ENCODE peak calls at places on chromosome 7, in four cellular contexts. One of them, this sample, is unnamed.

GRCh38 chr7:149824301-149824741 is 13.9 kb upstream of the ZNF862 start:
- DNase-seq in mesendoderm: no peak
- DNase-seq in H1: no peak
- DNase-seq in IMR-90: no peak
- DNase-seq in this sample: no peak

GRCh38 chr7:131897016-131897789 is 340.8 kb upstream of the PODXL start:
- DNase-seq in mesendoderm: peak
- DNase-seq in H1: no peak
- DNase-seq in IMR-90: peak
- DNase-seq in this sample: peak

GRCh38 chr7:55130554-55131198 is 111.9 kb downstream of the EGFR start:
- DNase-seq in mesendoderm: no peak
- DNase-seq in H1: no peak
- DNase-seq in IMR-90: peak
- DNase-seq in this sample: no peak

GRCh38 chr7:78912781-78913180 is 540.7 kb downstream of the MAGI2 start:
- DNase-seq in mesendoderm: no peak
- DNase-seq in H1: no peak
- DNase-seq in IMR-90: peak
- DNase-seq in this sample: no peak

GRCh38 chr7:106887376-106887775 is 22.3 kb downstream of the PIK3CG start:
- DNase-seq in mesendoderm: no peak
- DNase-seq in H1: no peak
- DNase-seq in IMR-90: no peak
- DNase-seq in this sample: no peak

GRCh38 chr7:75565129-75565528 is 73.0 kb downstream of the SPDYE5 start:
- DNase-seq in mesendoderm: peak
- DNase-seq in H1: no peak
- DNase-seq in IMR-90: peak
- DNase-seq in this sample: no peak

GRCh38 chr7:76047305-76047810 is 442 bp downstream of the STYXL1 start:
- DNase-seq in mesendoderm: no peak
- DNase-seq in H1: no peak
- DNase-seq in IMR-90: no peak
- DNase-seq in this sample: no peak

GRCh38 chr7:105910172-105910571 is 33.8 kb upstream of the ATXN7L1 start:
- DNase-seq in mesendoderm: no peak
- DNase-seq in H1: no peak
- DNase-seq in IMR-90: no peak
- DNase-seq in this sample: no peak

GRCh38 chr7:1197997-1198632 is 34.6 kb upstream of the UNCX start:
- DNase-seq in mesendoderm: no peak
- DNase-seq in H1: no peak
- DNase-seq in IMR-90: peak
- DNase-seq in this sample: no peak

GRCh38 chr7:36925207-36925606 is 200.9 kb upstream of the AOAH start:
- DNase-seq in mesendoderm: no peak
- DNase-seq in H1: no peak
- DNase-seq in IMR-90: no peak
- DNase-seq in this sample: no peak

GRCh38 chr7:79420464-79420863 is 33.0 kb downstream of the MAGI2 start:
- DNase-seq in mesendoderm: no peak
- DNase-seq in H1: no peak
- DNase-seq in IMR-90: peak
- DNase-seq in this sample: no peak

GRCh38 chr7:116208919-116209318 is 1.4 kb upstream of the TES start:
- DNase-seq in mesendoderm: no peak
- DNase-seq in H1: no peak
- DNase-seq in IMR-90: no peak
- DNase-seq in this sample: no peak

GRCh38 chr7:96739609-96740008 is 30.0 kb upstream of the SEM1 start:
- DNase-seq in mesendoderm: peak
- DNase-seq in H1: no peak
- DNase-seq in IMR-90: no peak
- DNase-seq in this sample: peak

GRCh38 chr7:87767827-87768226 is 108.3 kb downstream of the SLC25A40 start:
- DNase-seq in mesendoderm: peak
- DNase-seq in H1: no peak
- DNase-seq in IMR-90: no peak
- DNase-seq in this sample: no peak

GRCh38 chr7:84337386-84337785 is 142.8 kb upstream of the SEMA3A start:
- DNase-seq in mesendoderm: no peak
- DNase-seq in H1: no peak
- DNase-seq in IMR-90: peak
- DNase-seq in this sample: no peak

GRCh38 chr7:79340212-79340611 is 113.3 kb downstream of the MAGI2 start:
- DNase-seq in mesendoderm: no peak
- DNase-seq in H1: no peak
- DNase-seq in IMR-90: peak
- DNase-seq in this sample: no peak

GRCh38 chr7:29199776-29200175 is 5.2 kb downstream of the CHN2 start:
- DNase-seq in mesendoderm: no peak
- DNase-seq in H1: no peak
- DNase-seq in IMR-90: no peak
- DNase-seq in this sample: no peak

GRCh38 chr7:44867073-44867990 is 18.0 kb downstream of the PURB start:
- DNase-seq in mesendoderm: peak
- DNase-seq in H1: no peak
- DNase-seq in IMR-90: peak
- DNase-seq in this sample: no peak

GRCh38 chr7:17069146-17069545 is 187.4 kb upstream of the AGR3 start:
- DNase-seq in mesendoderm: no peak
- DNase-seq in H1: no peak
- DNase-seq in IMR-90: no peak
- DNase-seq in this sample: no peak

GRCh38 chr7:68147621-68148238 is 1151.1 kb downstream of the TYW1 start:
- DNase-seq in mesendoderm: no peak
- DNase-seq in H1: no peak
- DNase-seq in IMR-90: no peak
- DNase-seq in this sample: no peak

GRCh38 chr7:36487756-36488336 is 98.2 kb downstream of the ANLN start:
- DNase-seq in mesendoderm: peak
- DNase-seq in H1: no peak
- DNase-seq in IMR-90: peak
- DNase-seq in this sample: no peak

GRCh38 chr7:38222481-38223096 is 44.5 kb downstream of the STARD3NL start:
- DNase-seq in mesendoderm: peak
- DNase-seq in H1: no peak
- DNase-seq in IMR-90: peak
- DNase-seq in this sample: no peak

GRCh38 chr7:149743481-149743880 is 29.9 kb downstream of the ZNF467 start:
- DNase-seq in mesendoderm: no peak
- DNase-seq in H1: no peak
- DNase-seq in IMR-90: no peak
- DNase-seq in this sample: no peak

GRCh38 chr7:2362385-2363088 is 7.9 kb downstream of the EIF3B start:
- DNase-seq in mesendoderm: no peak
- DNase-seq in H1: no peak
- DNase-seq in IMR-90: no peak
- DNase-seq in this sample: no peak

GRCh38 chr7:72077776-72078175 is 334.4 kb downstream of the CALN1 start:
- DNase-seq in mesendoderm: no peak
- DNase-seq in H1: peak
- DNase-seq in IMR-90: no peak
- DNase-seq in this sample: no peak

GRCh38 chr7:151396328-151396970 is 13.4 kb downstream of the WDR86 start:
- DNase-seq in mesendoderm: no peak
- DNase-seq in H1: no peak
- DNase-seq in IMR-90: no peak
- DNase-seq in this sample: no peak

GRCh38 chr7:136034132-136034531 is 57.0 kb upstream of the MTPN start:
- DNase-seq in mesendoderm: no peak
- DNase-seq in H1: no peak
- DNase-seq in IMR-90: no peak
- DNase-seq in this sample: no peak

GRCh38 chr7:136030867-136031318 is 53.7 kb upstream of the MTPN start:
- DNase-seq in mesendoderm: no peak
- DNase-seq in H1: no peak
- DNase-seq in IMR-90: no peak
- DNase-seq in this sample: no peak

GRCh38 chr7:136027160-136027559 is 50.0 kb upstream of the MTPN start:
- DNase-seq in mesendoderm: no peak
- DNase-seq in H1: no peak
- DNase-seq in IMR-90: no peak
- DNase-seq in this sample: no peak

GRCh38 chr7:136033413-136034031 is 56.4 kb upstream of the MTPN start:
- DNase-seq in mesendoderm: peak
- DNase-seq in H1: no peak
- DNase-seq in IMR-90: no peak
- DNase-seq in this sample: no peak

GRCh38 chr7:136030330-136030729 is 53.2 kb upstream of the MTPN start:
- DNase-seq in mesendoderm: no peak
- DNase-seq in H1: no peak
- DNase-seq in IMR-90: no peak
- DNase-seq in this sample: no peak
- H3K56ac ChIP-seq in mesendoderm: no peak
- H3K56ac ChIP-seq in H1: no peak
- H3K56ac ChIP-seq in IMR-90: no peak
- H3K56ac ChIP-seq in this sample: no peak

DNA sequence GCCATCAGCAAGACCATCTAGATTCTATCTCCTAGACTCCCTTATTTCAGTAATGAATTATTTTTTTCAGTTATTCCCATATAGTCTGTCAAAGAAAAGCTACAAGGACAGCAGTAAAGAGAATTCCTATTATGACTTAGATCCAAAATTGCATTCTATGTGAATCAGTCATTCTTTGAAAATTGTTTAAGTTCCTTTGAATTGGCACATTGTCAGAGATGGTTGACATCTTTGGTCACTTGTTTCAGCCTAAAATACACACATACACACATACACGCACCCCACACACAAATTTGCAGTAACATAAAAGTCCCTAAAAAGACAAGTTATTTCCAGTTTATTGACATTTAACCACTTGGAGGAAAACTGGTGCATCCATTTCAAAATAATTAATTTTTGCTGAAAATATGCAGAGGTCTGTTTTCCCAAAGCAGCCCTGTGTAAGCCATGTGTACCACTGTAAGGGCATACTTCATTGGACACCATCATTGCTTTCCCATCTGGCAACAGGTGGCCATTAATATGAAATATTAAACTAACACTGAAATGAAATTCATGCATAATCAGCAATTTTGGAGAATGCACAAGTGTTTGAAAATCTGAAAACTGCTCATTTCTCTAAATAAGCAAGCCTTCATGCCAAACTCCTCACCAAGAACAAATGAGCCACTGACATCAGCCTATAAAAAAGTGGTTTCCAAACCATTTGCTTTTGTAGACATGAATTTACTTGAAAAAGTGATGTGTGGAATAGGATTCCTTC is 121.7 kb upstream of the COL1A2 start:
- DNase-seq in mesendoderm: no peak
- DNase-seq in H1: no peak
- DNase-seq in IMR-90: peak
- DNase-seq in this sample: no peak
- H3K56ac ChIP-seq in mesendoderm: no peak
- H3K56ac ChIP-seq in H1: no peak
- H3K56ac ChIP-seq in IMR-90: no peak
- H3K56ac ChIP-seq in this sample: no peak

GRCh38 chr7:10793995-10794780 is 179.5 kb upstream of the PHF14 start:
- DNase-seq in mesendoderm: no peak
- DNase-seq in H1: no peak
- DNase-seq in IMR-90: no peak
- DNase-seq in this sample: no peak
- H3K56ac ChIP-seq in mesendoderm: no peak
- H3K56ac ChIP-seq in H1: no peak
- H3K56ac ChIP-seq in IMR-90: no peak
- H3K56ac ChIP-seq in this sample: no peak

GRCh38 chr7:31105256-31105950 is 53.3 kb downstream of the ADCYAP1R1 start:
- DNase-seq in mesendoderm: no peak
- DNase-seq in H1: no peak
- DNase-seq in IMR-90: no peak
- DNase-seq in this sample: peak
- H3K56ac ChIP-seq in mesendoderm: no peak
- H3K56ac ChIP-seq in H1: no peak
- H3K56ac ChIP-seq in IMR-90: no peak
- H3K56ac ChIP-seq in this sample: no peak

DNA sequence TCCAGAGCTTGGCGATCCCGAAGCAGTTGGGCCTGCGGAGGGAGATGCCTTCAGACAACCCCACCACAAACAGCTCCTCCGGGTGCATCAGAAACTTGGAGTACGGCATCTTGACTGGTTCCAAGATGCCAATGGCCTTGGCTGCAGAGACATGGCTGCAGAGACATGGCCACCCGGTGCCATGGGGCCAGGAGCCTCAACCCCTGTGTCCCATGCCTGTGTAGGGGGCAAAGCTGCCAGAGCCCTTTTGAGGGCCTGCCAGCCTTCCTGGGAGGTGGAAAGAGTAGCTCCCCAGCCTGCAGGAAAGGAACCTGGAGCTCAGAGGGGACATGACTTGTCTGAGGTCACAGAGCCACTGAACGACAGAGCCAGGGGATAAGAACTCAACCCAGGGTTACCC is 83.5 kb downstream of the RABGEF1 start:
- DNase-seq in mesendoderm: no peak
- DNase-seq in H1: no peak
- DNase-seq in IMR-90: no peak
- DNase-seq in this sample: no peak
- H3K56ac ChIP-seq in mesendoderm: no peak
- H3K56ac ChIP-seq in H1: no peak
- H3K56ac ChIP-seq in IMR-90: no peak
- H3K56ac ChIP-seq in this sample: no peak

This sample was measured in H9.